ENCODE peak calls at places on chromosomes 12 and 14, in five cellular contexts. X is neural crest cell, T is NB4, C is body of pancreas, B is AG04450. H is an unnamed sample.

GRCh38 chr12:12902036-12902435 is 10.7 kb downstream of the GPRC5A start:
- DNase-seq in X (no peak), T (no peak), C (no peak), B (no peak), H (no peak)

GRCh38 chr14:66117600-66117999 is 368.6 kb upstream of the CCDC196 start:
- DNase-seq in X (no peak), T (no peak), C (no peak), B (no peak), H (no peak)

GRCh38 chr14:49959822-49960408 is 67.0 kb downstream of the ARF6 start:
- DNase-seq in X (no peak), T (no peak), C (no peak), B (no peak), H (no peak)

GRCh38 chr12:104357431-104357952 is 54.0 kb downstream of the EID3 start:
- DNase-seq in X (no peak), T (no peak), C (no peak), B (no peak), H (no peak)

GRCh38 chr14:103141117-103141796 is 18.0 kb downstream of the TNFAIP2 start:
- DNase-seq in X (no peak), T (peak; percentile 65), C (peak; percentile 73), B (no peak), H (no peak)

GRCh38 chr14:100275214-100275613 is 31.0 kb downstream of the SLC25A29 start:
- DNase-seq in X (no peak), T (no peak), C (no peak), B (no peak), H (no peak)

GRCh38 chr14:52248057-52248456 is 19.4 kb upstream of the PTGDR start:
- DNase-seq in X (no peak), T (no peak), C (no peak), B (no peak), H (no peak)

GRCh38 chr12:78568326-78569020 is 296.1 kb upstream of the SYT1 start:
- DNase-seq in X (no peak), T (no peak), C (no peak), B (peak; percentile 2), H (no peak)

GRCh38 chr14:92451755-92452154 is 61.8 kb upstream of the RIN3 start:
- DNase-seq in X (no peak), T (no peak), C (no peak), B (no peak), H (no peak)

GRCh38 chr14:21999400-21999799 is 325.8 kb upstream of the OR4E1 start:
- DNase-seq in X (no peak), T (no peak), C (no peak), B (no peak), H (no peak)

DNA sequence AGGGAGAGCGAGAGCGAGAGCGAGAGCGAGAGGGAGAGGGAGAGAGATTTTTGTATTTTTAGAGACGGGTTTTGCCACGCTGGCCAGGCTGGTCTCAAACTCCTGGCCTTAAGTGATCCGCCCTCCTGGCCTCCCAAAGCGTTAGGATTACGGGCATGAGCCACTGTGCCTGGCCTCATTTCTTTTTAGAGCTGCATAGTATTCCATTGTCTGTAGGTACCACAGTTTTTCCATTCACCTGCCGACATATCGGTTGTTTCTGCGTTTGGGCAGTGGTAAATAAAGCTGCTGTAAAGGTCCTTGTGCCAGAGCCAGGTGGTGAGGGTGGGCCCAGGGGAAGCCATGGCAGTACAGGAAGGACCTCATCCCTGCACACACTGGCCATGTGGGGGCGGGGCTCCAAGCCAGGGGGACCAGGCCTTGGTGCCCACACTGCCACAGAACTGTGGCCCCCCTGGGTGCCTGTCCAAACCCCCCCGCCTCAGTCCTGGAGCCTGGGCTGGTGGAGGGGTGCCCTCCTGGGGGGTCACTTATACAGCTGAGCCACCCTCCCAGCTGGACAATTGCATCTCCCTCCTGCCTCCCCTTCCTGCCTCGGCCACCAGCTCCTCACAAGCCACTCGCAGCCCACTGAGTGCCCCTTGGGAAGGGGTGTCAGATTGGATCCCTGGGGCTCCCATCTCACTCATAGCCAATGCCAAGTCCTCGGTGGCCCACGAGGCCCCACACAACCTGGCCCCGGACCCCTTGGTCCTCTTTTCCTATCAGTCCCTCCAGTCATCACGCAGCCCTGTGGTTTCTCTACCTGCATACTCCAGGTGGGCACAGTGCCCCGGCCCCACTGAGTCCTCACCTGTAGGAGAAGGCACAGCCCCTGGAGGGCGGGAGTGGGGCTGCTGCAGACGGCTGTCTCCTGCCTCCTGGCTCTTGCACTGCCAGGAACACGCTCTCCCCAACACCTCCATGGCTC is 1.7 kb upstream of the PUS1 start:
- DNase-seq in X (no peak), T (no peak), C (no peak), B (no peak), H (no peak)
- TF ChIP-seq CTCF in X (no peak), T (no peak), C (no peak), B (no peak), H (no peak)

GRCh38 chr12:109810954-109811623 is 22.1 kb downstream of the TRPV4 start:
- DNase-seq in X (no peak), T (no peak), C (no peak), B (no peak), H (no peak)

GRCh38 chr12:109808876-109809646 is 24.1 kb downstream of the TRPV4 start:
- DNase-seq in X (no peak), T (no peak), C (no peak), B (no peak), H (no peak)

GRCh38 chr12:109813810-109814416 is 19.3 kb downstream of the TRPV4 start:
- DNase-seq in X (no peak), T (no peak), C (no peak), B (no peak), H (no peak)

GRCh38 chr12:109814600-109814999 is 18.6 kb downstream of the TRPV4 start:
- DNase-seq in X (no peak), T (no peak), C (no peak), B (no peak), H (no peak)

DNA sequence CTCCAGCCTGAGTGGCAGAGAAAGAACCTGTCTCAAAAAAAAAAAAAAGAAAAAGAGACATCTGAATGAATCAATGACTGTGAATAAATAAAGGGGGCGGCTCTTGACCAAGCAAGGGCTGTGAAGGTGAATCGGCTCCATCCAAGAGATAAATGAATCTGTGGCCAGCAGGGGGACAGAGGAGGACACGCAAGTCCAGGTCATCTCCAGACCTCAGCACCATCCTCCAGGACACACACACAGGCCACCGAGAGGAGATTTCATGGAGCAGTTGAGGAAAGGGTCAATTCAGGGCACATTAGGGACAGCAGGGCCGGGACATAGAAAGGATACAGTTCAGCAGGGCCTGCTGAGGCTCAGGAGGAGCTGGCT is 21.6 kb downstream of the TRPV4 start:
- DNase-seq in X (no peak), T (no peak), C (no peak), B (no peak), H (no peak)
- TF ChIP-seq CTCF in X (peak; percentile 36), T (no peak), C (no peak), B (peak; percentile 14), H (no peak)

GRCh38 chr14:29749327-29749726 is 178.3 kb downstream of the PRKD1 start:
- DNase-seq in X (no peak), T (peak; percentile 4), C (no peak), B (no peak), H (no peak)
- TF ChIP-seq CTCF in X (no peak), T (no peak), C (no peak), B (no peak), H (no peak)

GRCh38 chr12:23126794-23127193 is 501.8 kb downstream of the ETNK1 start:
- DNase-seq in X (no peak), T (no peak), C (no peak), B (no peak), H (no peak)
- TF ChIP-seq CTCF in X (peak; percentile 44), T (no peak), C (no peak), B (no peak), H (no peak)

DNA sequence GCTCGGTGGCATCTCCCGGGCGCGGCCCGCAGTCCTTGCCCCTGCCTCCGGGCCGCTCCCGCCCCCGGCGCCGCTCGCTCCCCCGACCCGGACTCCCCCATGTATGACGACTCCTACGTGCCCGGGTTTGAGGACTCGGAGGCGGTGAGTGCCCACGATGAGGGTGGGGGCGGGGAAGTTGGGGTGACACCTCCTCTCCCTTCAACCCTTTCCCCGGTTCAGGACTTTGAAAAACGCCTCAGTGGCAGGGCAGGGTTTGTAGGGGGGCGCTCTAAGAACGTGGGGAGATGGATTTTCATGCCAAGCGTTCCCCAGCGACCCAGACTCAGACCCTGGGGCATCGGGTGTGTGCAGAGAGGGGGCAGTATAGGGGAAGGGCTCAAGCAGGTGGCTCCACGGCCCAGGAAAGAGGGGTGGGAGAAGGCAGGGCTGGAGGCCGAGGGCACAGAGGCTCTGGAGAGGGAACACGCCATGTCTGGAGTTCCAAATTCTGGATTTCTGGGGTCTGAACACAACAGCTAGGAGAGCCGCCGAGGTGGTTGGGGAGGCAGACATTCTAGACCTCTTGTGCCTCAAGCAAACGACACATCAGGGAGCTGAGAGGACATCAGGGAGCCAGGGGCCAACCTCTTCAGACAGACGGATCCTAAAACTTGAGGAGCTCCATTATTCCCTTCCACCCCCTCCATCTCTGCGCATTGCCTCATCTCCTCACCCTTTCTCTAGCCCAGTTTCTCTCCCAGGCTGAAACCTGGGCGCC is 715 bp downstream of the CACNB3 start:
- DNase-seq in X (no peak), T (no peak), C (no peak), B (no peak), H (no peak)
- TF ChIP-seq CTCF in X (no peak), T (no peak), C (no peak), B (no peak), H (no peak)

GRCh38 chr12:77065361-77066204 is at the start of gene E2F7:
- DNase-seq in X (peak; percentile 90), T (peak; percentile 69), C (peak; percentile 92), B (peak; percentile 32), H (peak; percentile 48)
- TF ChIP-seq CTCF in X (no peak), T (no peak), C (no peak), B (no peak), H (no peak)

GRCh38 chr12:48084066-48084465 is 21.8 kb downstream of the SENP1 start:
- DNase-seq in X (no peak), T (no peak), C (no peak), B (no peak), H (no peak)
- TF ChIP-seq CTCF in X (peak; percentile 60), T (no peak), C (peak; percentile 23), B (peak; percentile 39), H (no peak)

DNA sequence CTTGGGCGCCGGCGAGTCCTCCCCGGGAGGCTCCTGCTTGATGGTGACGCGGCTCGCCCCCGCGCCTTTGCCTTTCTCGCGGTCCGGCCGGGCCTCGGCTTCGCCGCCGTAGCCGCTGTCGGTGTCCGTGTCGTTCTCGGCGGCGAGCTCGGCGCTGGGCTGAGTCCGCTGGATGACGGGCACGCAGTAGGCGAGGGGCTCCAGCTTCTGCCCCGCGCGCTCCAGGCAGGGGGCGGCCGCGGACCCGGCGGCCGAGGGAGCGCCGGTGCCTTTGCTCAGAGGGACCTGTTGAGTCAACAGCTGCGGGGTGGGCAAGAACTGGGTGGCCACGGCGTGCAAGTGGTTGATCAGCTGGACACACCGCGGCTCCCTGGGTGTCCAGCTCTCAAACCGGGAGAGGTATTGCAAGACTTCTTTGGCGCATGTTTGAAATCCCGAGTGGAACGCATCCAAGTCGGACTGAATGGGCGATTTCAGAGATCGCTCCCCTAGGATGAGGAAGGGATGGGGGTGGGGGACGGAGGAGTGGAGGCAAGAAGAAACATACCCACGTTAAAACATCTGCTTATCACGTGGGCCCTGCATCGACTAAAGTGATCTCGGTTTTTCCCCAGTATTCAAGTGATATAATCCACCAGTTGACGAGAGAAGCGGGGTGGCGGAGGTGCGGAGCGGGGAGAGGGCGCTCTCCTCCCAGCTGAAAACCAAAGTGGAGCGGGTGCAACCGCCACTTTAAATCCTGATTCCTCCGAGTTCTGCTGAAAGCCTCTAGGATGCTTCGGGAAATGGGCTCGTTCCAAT is 2.0 kb downstream of the BHLHE41 start:
- DNase-seq in X (peak; percentile 43), T (peak; percentile 86), C (peak; percentile 75), B (no peak), H (peak; percentile 64)
- TF ChIP-seq CTCF in X (no peak), T (peak; percentile 61), C (peak; percentile 42), B (peak; percentile 31), H (no peak)

GRCh38 chr12:106980944-106981343 is 6.0 kb downstream of the MTERF2 start:
- DNase-seq in X (no peak), T (no peak), C (no peak), B (no peak), H (no peak)
- TF ChIP-seq CTCF in X (no peak), T (no peak), C (no peak), B (no peak), H (no peak)

H was measured in omental fat pad.